ENCODE peak calls at places on chromosomes 12 and 14, in four cellular contexts. Q, B, J and Z are unnamed samples.

GRCh38 chr14:52443506-52443905 is 108.8 kb downstream of the TXNDC16 start:
- DNase-seq in Q (no peak), B (no peak), J (no peak), Z (no peak)

GRCh38 chr12:49872381-49872780 is 29.5 kb upstream of the BCDIN3D start:
- DNase-seq in Q (no peak), B (no peak), J (no peak), Z (no peak)

GRCh38 chr14:101177301-101178055 is 274.0 kb upstream of the RTL1 start:
- DNase-seq in Q (no peak), B (no peak), J (no peak), Z (no peak)

GRCh38 chr14:61872452-61872851 is 110.2 kb downstream of the SNAPC1 start:
- DNase-seq in Q (no peak), B (no peak), J (no peak), Z (peak; percentile 11)

GRCh38 chr14:94145902-94146527 is 16.6 kb upstream of the IFI27L2 start:
- DNase-seq in Q (no peak), B (no peak), J (no peak), Z (peak; percentile 27)

GRCh38 chr12:105852958-105853357 is 285.8 kb downstream of the NUAK1 start:
- DNase-seq in Q (no peak), B (no peak), J (no peak), Z (no peak)

GRCh38 chr14:91177073-91177796 is 63.4 kb downstream of the DGLUCY start:
- DNase-seq in Q (peak; percentile 88), B (peak; percentile 31), J (peak; percentile 63), Z (peak; percentile 81)

GRCh38 chr14:75542585-75543091 is 20.4 kb downstream of the BATF start:
- DNase-seq in Q (no peak), B (no peak), J (no peak), Z (peak; percentile 91)

GRCh38 chr14:94161979-94162378 is 12.1 kb upstream of the PPP4R4 start:
- DNase-seq in Q (no peak), B (no peak), J (no peak), Z (no peak)

GRCh38 chr14:104895207-104895785 is 29.4 kb upstream of the PLD4 start:
- DNase-seq in Q (no peak), B (no peak), J (no peak), Z (no peak)

GRCh38 chr14:37172024-37172869 is at the start of gene SLC25A21:
- DNase-seq in Q (peak; percentile 92), B (peak; percentile 71), J (peak; percentile 91), Z (no peak)

GRCh38 chr14:101948666-101949205 is 15.6 kb upstream of the DYNC1H1 start:
- DNase-seq in Q (no peak), B (no peak), J (no peak), Z (peak; percentile 27)

GRCh38 chr12:79690606-79691298 is at the start of gene PAWR:
- DNase-seq in Q (peak; percentile 80), B (peak; percentile 70), J (peak; percentile 89), Z (no peak)

GRCh38 chr12:59404109-59404650 is 191.6 kb upstream of the SLC16A7 start:
- DNase-seq in Q (no peak), B (no peak), J (no peak), Z (no peak)
- TF ChIP-seq MAX in Q (no peak), B (no peak), J (no peak), Z (no peak)

GRCh38 chr14:67474366-67474765 is 14.2 kb downstream of the TMEM229B start:
- DNase-seq in Q (no peak), B (no peak), J (no peak), Z (no peak)

GRCh38 chr14:67477926-67478915 is 10.3 kb downstream of the TMEM229B start:
- DNase-seq in Q (no peak), B (no peak), J (no peak), Z (no peak)

GRCh38 chr14:67469954-67470353 is 18.6 kb downstream of the TMEM229B start:
- DNase-seq in Q (no peak), B (no peak), J (no peak), Z (no peak)

GRCh38 chr14:67472726-67473125 is 15.8 kb downstream of the TMEM229B start:
- DNase-seq in Q (no peak), B (no peak), J (no peak), Z (no peak)

DNA sequence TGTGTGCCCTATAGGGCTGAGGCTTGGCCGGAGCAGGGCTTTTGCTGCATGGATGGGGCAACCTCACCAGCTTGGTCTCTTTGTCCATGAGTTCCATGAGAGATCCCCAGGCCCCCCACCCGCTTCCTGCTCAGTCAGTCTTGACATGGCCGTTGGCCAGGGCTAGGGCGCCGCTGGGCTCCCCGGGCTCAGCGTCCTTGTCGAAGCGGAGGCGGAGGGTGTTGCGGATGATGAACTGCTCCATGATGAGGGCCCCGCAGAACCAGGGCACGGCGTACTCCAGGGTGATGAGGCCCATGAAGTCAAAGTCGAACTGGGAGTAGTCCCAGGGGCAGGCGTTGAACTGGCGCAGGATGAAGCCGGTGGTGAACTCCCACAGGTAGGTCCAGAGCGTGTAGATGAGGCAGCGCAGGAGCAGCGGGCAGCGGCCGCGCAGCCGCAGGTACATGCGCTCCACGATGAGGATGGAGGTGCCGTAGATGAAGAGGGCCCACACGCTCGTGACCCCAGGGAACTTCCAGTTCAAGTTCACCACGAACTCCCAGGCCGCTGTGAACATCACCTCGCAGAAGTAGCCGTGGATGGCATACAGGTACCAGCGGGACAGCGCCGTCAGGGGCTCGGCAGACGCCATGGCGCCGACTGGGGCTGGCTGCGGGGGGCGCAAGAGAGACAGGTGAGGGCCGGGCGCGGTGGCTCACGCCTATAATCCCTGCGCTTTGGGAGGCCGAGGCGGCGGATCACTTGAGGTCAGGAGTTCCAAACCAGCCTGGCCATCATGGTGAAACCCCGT is 15.0 kb downstream of the TMEM229B start:
- DNase-seq in Q (no peak), B (no peak), J (no peak), Z (no peak)
- TF ChIP-seq CTCF in Q (no peak), B (no peak), J (no peak), Z (no peak)

GRCh38 chr14:103854822-103855733 is 7.7 kb upstream of the PPP1R13B start:
- DNase-seq in Q (peak; percentile 55), B (no peak), J (no peak), Z (no peak)
- TF ChIP-seq MAX in Q (no peak), B (no peak), J (no peak), Z (no peak)

DNA sequence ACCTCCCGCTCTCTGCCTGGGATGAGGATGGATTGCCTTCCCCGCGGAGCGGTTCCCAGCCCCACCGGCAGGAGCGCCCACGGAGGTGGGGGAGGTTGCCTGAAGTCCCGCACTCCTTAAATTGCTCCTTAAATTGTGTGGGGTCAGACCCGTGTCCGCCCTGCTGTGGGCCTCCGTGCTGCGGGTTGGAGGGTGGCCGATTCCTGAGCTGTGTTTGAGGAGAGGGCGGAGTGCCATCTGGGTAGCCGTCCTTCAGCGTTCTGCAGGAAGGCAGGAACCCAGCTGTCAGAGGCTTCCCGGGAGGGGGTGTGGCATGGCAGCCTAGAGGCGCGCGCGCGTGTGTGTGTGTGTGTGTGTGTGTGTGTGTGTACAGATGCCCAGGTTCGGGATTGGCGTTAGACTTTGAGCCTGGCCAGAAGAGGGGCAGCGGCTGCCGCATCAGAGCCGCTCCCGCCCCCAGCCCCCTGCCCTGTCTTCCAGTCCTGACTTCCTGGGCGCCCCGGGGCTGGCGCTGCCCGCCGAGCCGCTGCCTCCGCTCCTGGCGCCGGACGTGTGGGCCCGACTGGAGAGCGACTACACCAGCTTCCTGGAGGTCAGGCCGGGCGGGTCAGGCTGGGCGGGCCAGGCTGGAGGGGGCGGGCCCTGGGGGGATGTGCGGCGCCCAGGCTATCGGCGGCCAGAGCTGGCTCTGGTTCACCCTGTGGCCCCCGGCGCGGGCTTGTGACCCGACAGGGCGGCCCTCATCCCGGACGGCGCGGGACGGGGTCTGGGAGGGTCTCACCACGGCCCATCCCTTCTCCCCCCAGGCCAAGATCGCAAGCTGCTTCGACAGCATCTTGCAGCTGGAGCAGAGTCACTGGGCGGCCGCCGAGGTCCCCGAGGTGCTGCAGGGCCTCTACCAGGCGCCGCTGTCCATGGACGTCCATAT is 9.2 kb downstream of the EXOC3L4 start:
- DNase-seq in Q (no peak), B (no peak), J (peak; percentile 95), Z (peak; percentile 50)
- TF ChIP-seq CTCF in Q (no peak), B (no peak), J (peak; percentile 8), Z (no peak)

DNA sequence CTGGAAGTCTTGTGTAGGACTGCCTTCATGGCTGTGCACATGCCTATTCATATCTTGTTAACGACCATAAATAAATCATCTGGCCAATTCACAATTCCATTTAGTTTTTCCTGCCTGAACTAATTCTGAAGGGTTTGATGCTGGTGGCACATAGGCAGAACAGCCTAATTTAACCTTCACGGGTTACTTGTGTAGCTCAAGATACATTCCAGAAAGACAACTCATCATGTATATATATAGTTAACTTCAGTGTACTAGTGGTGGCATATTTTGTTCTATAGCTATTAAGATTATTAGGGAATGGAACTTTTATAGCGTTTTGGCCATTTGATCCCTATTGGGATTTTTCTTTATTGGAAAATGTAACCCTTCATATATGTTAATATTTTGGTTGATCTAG is 31.4 kb downstream of the CFAP54 start:
- DNase-seq in Q (no peak), B (no peak), J (no peak), Z (no peak)
- TF ChIP-seq MAX in Q (no peak), B (no peak), J (no peak), Z (no peak)

GRCh38 chr12:124352257-124352656 is 57.4 kb downstream of the RFLNA start:
- DNase-seq in Q (no peak), B (no peak), J (no peak), Z (no peak)

GRCh38 chr12:124352839-124353238 is 57.9 kb downstream of the RFLNA start:
- DNase-seq in Q (peak; percentile 42), B (no peak), J (peak; percentile 62), Z (no peak)

GRCh38 chr12:124348659-124349380 is 53.9 kb downstream of the RFLNA start:
- DNase-seq in Q (no peak), B (no peak), J (no peak), Z (no peak)

GRCh38 chr12:124351422-124351821 is 56.5 kb downstream of the RFLNA start:
- DNase-seq in Q (no peak), B (no peak), J (no peak), Z (no peak)

DNA sequence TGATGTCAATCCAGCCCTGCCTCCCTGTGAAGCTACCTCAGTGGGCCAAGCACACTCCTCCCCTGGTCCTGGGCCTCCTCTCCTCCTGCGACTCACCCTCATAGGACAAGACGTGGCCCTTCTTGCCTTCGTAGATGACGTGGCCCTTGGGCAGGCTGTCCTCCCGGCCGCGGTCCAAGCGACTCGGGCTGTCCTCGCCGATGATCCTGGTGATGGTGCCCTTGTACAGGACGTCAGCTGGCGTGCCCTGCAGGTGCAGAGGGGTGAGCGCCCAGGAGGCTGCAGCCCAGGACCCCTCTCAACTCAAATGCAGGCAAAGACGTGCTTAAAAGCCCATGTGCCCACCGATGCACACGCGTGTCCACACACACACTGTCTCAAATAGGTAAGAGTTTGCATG is 55.6 kb downstream of the RFLNA start:
- DNase-seq in Q (no peak), B (no peak), J (no peak), Z (no peak)
- TF ChIP-seq CTCF in Q (no peak), B (no peak), J (no peak), Z (no peak)

GRCh38 chr14:46487582-46488350 is 163.8 kb downstream of the RPL10L start:
- DNase-seq in Q (no peak), B (no peak), J (no peak), Z (no peak)
- TF ChIP-seq MAX in Q (no peak), B (no peak), J (no peak), Z (no peak)

DNA sequence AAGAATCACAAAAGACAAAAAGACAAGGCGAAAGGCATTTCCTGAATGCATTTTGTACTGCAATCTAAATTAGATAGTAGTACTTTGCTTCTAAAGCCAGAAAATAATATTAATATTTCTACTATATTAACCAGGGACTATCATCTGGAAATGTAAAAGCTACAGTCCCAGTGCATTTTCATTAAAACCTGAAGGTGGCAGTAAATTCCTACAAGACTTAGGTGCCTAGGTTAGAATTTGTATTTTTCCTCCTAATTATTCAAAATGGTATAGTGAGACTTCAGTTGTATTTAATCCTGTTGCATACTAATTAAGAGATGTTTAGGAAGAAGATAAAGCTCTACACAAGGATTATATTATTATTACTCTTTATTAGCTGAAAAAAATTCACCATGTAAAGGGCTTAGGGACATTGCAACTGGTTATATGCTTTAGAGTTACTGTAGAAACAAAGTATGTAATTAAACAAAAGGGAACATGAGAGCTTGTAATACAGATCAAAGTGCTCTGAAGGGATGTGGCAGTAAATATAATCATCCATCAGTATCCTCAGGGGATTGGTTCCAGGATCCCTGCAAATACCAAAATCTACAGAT is 53.6 kb downstream of the BRMS1L start:
- DNase-seq in Q (peak; percentile 20), B (peak; percentile 18), J (peak; percentile 33), Z (peak; percentile 22)
- TF ChIP-seq CTCF in Q (no peak), B (peak; percentile 37), J (peak; percentile 67), Z (peak; percentile 41)